ENCODE peak calls at places on chromosomes 11 and 22, in five cellular contexts. G is fibroblast of lung; E is neural progenitor cell; L is PC-3; S is CD8-positive, alpha-beta T cell. K is an unnamed sample. For H3K27me3 and H3K9me3, the result is how much of the 10 kb centered on the place peaks cover.

GRCh38 chr11:125276635-125277008 is 112.1 kb downstream of the PKNOX2 start:
- DNase-seq in G (no peak), E (no peak), L (no peak), S (no peak), K (no peak)

GRCh38 chr22:19982991-19983578 is 33.5 kb downstream of the ARVCF start:
- DNase-seq in G (no peak), E (no peak), L (no peak), S (no peak), K (no peak)

GRCh38 chr11:108511851-108512474 is 13.8 kb upstream of the POGLUT3 start:
- DNase-seq in G (peak), E (no peak), L (peak), S (no peak), K (no peak)

GRCh38 chr11:123525511-123525918 is 95.4 kb downstream of the GRAMD1B start:
- DNase-seq in G (no peak), E (peak), L (no peak), S (no peak), K (no peak)

GRCh38 chr11:88414385-88414861 is 76.9 kb upstream of the CTSC start:
- DNase-seq in G (peak), E (no peak), L (peak), S (peak), K (no peak)

GRCh38 chr11:114180301-114181055 is 115.7 kb upstream of the NNMT start:
- DNase-seq in G (peak), E (peak), L (peak), S (no peak), K (no peak)

GRCh38 chr11:94740083-94740974 is 27.8 kb upstream of the AMOTL1 start:
- DNase-seq in G (peak), E (peak), L (peak), S (no peak), K (peak)

GRCh38 chr11:126339073-126339865 is 16.2 kb upstream of the ST3GAL4 start:
- DNase-seq in G (no peak), E (no peak), L (no peak), S (no peak), K (no peak)

GRCh38 chr11:107263865-107264563 is 193.6 kb downstream of the CWF19L2 start:
- DNase-seq in G (no peak), E (no peak), L (no peak), S (no peak), K (no peak)

GRCh38 chr11:120643254-120643653 is 131.7 kb downstream of the GRIK4 start:
- DNase-seq in G (no peak), E (peak), L (no peak), S (no peak), K (no peak)

GRCh38 chr11:128593281-128593680 is 5.9 kb upstream of the ETS1 start:
- DNase-seq in G (no peak), E (peak), L (no peak), S (no peak), K (peak)

GRCh38 chr11:77046060-77046501 is 11.9 kb downstream of the B3GNT6 start:
- DNase-seq in G (no peak), E (peak), L (peak), S (peak), K (peak)

GRCh38 chr11:47305734-47306483 is 36.0 kb downstream of the MADD start:
- DNase-seq in G (no peak), E (no peak), L (no peak), S (no peak), K (no peak)

GRCh38 chr22:25027052-25027525 is 74.6 kb downstream of the KIAA1671 start:
- DNase-seq in G (no peak), E (no peak), L (peak), S (no peak), K (no peak)

GRCh38 chr11:119700536-119701346 is 28.3 kb downstream of the NECTIN1 start:
- DNase-seq in G (no peak), E (no peak), L (peak), S (no peak), K (peak)

GRCh38 chr11:36345084-36345511 is 49.0 kb downstream of the PRR5L start:
- DNase-seq in G (no peak), E (no peak), L (no peak), S (no peak), K (no peak)

GRCh38 chr11:19370100-19370861 is 129.5 kb upstream of the E2F8 start:
- DNase-seq in G (peak), E (no peak), L (peak), S (no peak), K (peak)

GRCh38 chr11:43962383-43962969 is 20.0 kb downstream of the C11orf96 start:
- DNase-seq in G (no peak), E (peak), L (no peak), S (no peak), K (no peak)

GRCh38 chr11:120031612-120032600 is 106.0 kb downstream of the TRIM29 start:
- DNase-seq in G (no peak), E (no peak), L (no peak), S (no peak), K (no peak)

GRCh38 chr22:17795661-17796548 is 21.6 kb upstream of the BID start:
- DNase-seq in G (no peak), E (no peak), L (no peak), S (no peak), K (no peak)

GRCh38 chr11:46125284-46125683 is 4.0 kb upstream of the PHF21A start:
- DNase-seq in G (no peak), E (no peak), L (no peak), S (no peak), K (no peak)

GRCh38 chr22:42376721-42377177 is 55.5 kb downstream of the NFAM1 start:
- DNase-seq in G (peak), E (peak), L (no peak), S (no peak), K (no peak)

GRCh38 chr22:43407591-43407990 is 4.2 kb upstream of the MPPED1 start:
- DNase-seq in G (no peak), E (no peak), L (no peak), S (no peak), K (no peak)

GRCh38 chr11:61338783-61339489 is 5.9 kb downstream of the TKFC start:
- DNase-seq in G (no peak), E (no peak), L (no peak), S (no peak), K (no peak)

GRCh38 chr11:65391007-65391406 is 4.6 kb downstream of the FRMD8 start:
- DNase-seq in G (peak), E (peak), L (no peak), S (no peak), K (no peak)

GRCh38 chr11:34839969-34840368 is 76.2 kb downstream of the APIP start:
- DNase-seq in G (no peak), E (no peak), L (no peak), S (no peak), K (no peak)

GRCh38 chr22:35037089-35037488 is 28.9 kb upstream of the ISX start:
- DNase-seq in G (no peak), E (peak), L (peak), S (no peak), K (no peak)

GRCh38 chr11:96050435-96051182 is 126.7 kb upstream of the MTMR2 start:
- DNase-seq in G (peak), E (no peak), L (peak), S (no peak), K (no peak)

GRCh38 chr11:12273618-12273995 is 103.8 kb upstream of the PARVA start:
- DNase-seq in G (no peak), E (no peak), L (no peak), S (no peak), K (no peak)

DNA sequence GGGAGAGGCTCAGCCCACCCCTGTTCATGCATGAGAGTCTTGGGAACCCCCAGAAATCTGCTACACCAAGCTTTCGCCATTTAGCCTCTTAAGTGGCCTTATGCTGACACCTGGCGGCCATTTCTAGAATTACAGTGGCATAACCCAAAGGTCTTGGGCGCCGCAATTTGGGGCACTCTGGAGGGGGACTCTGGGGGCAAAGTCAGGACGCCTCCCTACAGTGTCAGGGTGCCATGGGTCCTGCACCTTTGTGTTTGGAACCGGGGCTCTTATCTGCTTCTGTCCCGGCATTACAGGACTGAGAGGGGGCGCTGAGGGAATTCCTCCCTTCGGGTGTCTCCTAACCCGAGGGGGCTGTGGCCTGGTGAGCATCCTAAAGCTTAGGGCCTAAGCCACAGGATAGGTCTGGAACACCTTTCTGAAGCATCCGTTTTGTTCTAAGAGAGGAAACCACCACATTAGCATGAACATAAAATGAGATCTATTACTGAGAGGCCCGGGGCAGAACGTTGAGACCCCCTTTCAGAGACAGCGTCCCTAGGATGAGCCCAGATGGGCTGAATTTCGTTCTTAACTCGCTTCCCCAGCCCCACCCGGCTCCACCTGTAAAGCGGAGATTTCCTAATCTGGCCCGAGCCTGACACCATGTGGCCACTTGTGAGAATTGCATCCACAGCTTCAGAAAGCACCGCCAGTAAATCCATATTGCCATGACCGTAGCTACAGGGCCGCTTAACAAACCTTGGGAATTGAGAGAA is 9.3 kb downstream of the INS start:
- DNase-seq in G (peak), E (peak), L (peak), S (peak), K (peak)
- H3K27me3 ChIP-seq in G (under half), E (under half), L (under half), S (under half), K (under half)

GRCh38 chr11:89491141-89491690 is at the start of gene NOX4:
- DNase-seq in G (peak), E (peak), L (no peak), S (no peak), K (peak)
- H3K4me3 ChIP-seq in G (peak), E (peak), L (no peak), S (no peak), K (peak)

GRCh38 chr22:47335958-47336357 is 573.5 kb downstream of the TBC1D22A start:
- DNase-seq in G (no peak), E (no peak), L (no peak), S (no peak), K (no peak)

GRCh38 chr22:47333625-47334024 is 571.2 kb downstream of the TBC1D22A start:
- DNase-seq in G (peak), E (no peak), L (peak), S (no peak), K (peak)

GRCh38 chr22:47332246-47332980 is 570.0 kb downstream of the TBC1D22A start:
- DNase-seq in G (no peak), E (no peak), L (no peak), S (no peak), K (no peak)

GRCh38 chr22:47335460-47335859 is 573.0 kb downstream of the TBC1D22A start:
- DNase-seq in G (no peak), E (no peak), L (no peak), S (no peak), K (no peak)

DNA sequence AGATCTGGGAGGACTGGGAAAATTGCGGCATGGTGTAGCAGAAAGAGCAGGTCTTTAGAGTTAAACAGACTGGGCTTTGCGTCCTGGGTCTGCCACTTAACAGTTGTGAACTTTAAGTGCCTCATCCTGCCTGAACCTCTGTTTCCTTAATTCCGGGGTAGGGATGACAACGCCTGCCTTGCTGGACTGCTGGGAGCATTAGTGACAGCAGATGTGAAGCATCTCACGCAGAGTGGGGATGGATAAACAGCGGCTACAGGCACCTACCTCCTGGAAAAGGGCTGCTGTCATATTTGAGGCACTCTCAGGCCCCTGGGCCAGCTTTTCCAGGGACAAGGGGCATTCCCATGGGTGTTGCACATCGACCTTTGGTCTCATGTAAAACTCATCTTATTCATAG is 572.1 kb downstream of the TBC1D22A start:
- DNase-seq in G (no peak), E (no peak), L (no peak), S (no peak), K (no peak)
- H3K9me3 ChIP-seq in G (under half), E (under half), L (under half), S (under half), K (under half)

DNA sequence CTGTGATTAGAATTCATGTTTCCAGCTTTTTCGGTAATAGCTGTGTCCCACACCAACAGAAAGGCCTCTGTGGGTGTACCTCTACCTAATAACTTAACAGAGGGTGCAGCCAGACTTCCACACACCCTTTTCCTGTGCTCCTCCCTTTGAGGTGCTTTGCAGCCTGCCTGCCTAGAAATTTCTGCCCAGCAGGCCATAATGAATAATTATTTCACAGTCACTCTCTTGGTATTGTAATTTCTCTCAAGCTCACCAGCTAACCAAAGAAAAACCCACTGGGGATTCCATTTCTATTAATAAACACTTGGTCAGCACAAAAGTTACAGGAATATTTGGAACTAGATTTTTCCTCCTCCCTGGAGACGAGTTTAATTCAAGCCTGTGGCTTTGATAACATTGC is 13.3 kb downstream of the WT1 start:
- DNase-seq in G (no peak), E (no peak), L (no peak), S (no peak), K (no peak)
- H3K27me3 ChIP-seq in G (under half), E (half or more), L (under half), S (under half), K (under half)

GRCh38 chr11:22733433-22733832 is 67.0 kb downstream of the GAS2 start:
- DNase-seq in G (no peak), E (no peak), L (no peak), S (no peak), K (no peak)
- H3K4me3 ChIP-seq in G (no peak), E (no peak), L (no peak), S (no peak), K (no peak)

GRCh38 chr11:68326334-68327215 is 14.2 kb downstream of the LRP5 start:
- DNase-seq in G (no peak), E (no peak), L (no peak), S (no peak), K (no peak)
- H3K9me3 ChIP-seq in G (under half), E (under half), L (under half), S (under half), K (under half)

K was measured in MG63.